ENCODE peak calls at places on chromosomes 3 and 15, in six cellular contexts. N is heart left ventricle; D is transverse colon; Q is neural progenitor cell; J is effector memory CD4-positive, alpha-beta T cell; M is tibial artery. C is an unnamed sample.

GRCh38 chr15:66008920-66009572 is 139.8 kb downstream of the RAB11A start:
- DNase-seq in N (no peak), D (peak; percentile 80), Q (no peak), J (no peak), M (no peak), C (no peak)

GRCh38 chr15:82113116-82113715 is 67.4 kb upstream of the MEX3B start:
- DNase-seq in N (no peak), D (no peak), Q (no peak), J (no peak), M (no peak), C (no peak)

GRCh38 chr3:141858312-141858711 is 18.1 kb upstream of the ATP1B3 start:
- DNase-seq in N (no peak), D (no peak), Q (no peak), J (no peak), M (no peak), C (no peak)

GRCh38 chr15:51255533-51255932 is 82.9 kb downstream of the CYP19A1 start:
- DNase-seq in N (no peak), D (no peak), Q (no peak), J (no peak), M (no peak), C (no peak)

GRCh38 chr3:58322793-58323192 is 9.9 kb upstream of the PXK start:
- DNase-seq in N (no peak), D (no peak), Q (no peak), J (no peak), M (no peak), C (no peak)

GRCh38 chr15:92043283-92043682 is 189.8 kb downstream of the SLCO3A1 start:
- DNase-seq in N (no peak), D (no peak), Q (no peak), J (no peak), M (no peak), C (no peak)

GRCh38 chr15:61655881-61656280 is 404.4 kb downstream of the VPS13C start:
- DNase-seq in N (no peak), D (no peak), Q (no peak), J (no peak), M (peak; percentile 44), C (no peak)

GRCh38 chr3:71930056-71930991 is 145.4 kb upstream of the PROK2 start:
- DNase-seq in N (no peak), D (no peak), Q (peak; percentile 69), J (no peak), M (no peak), C (no peak)

GRCh38 chr15:39438260-39438659 is 142.6 kb upstream of the THBS1 start:
- DNase-seq in N (peak; percentile 62), D (no peak), Q (no peak), J (no peak), M (peak; percentile 56), C (peak; percentile 61)

GRCh38 chr3:86982883-86983282 is 8.1 kb downstream of the VGLL3 start:
- DNase-seq in N (no peak), D (no peak), Q (no peak), J (no peak), M (no peak), C (no peak)

GRCh38 chr15:52143862-52144261 is 31.3 kb upstream of the BCL2L10 start:
- DNase-seq in N (no peak), D (no peak), Q (no peak), J (no peak), M (no peak), C (no peak)

GRCh38 chr15:20367093-20367492 is 174.5 kb downstream of the GOLGA6L6 start:
- DNase-seq in N (no peak), D (no peak), Q (no peak), J (no peak), M (no peak), C (no peak)

GRCh38 chr3:10366681-10367101 is 45.8 kb upstream of the SEC13 start:
- DNase-seq in N (no peak), D (no peak), Q (peak; percentile 36), J (no peak), M (no peak), C (peak; percentile 40)

GRCh38 chr15:79283252-79284048 is 928 bp downstream of the ANKRD34C start:
- DNase-seq in N (peak; percentile 28), D (no peak), Q (peak; percentile 92), J (no peak), M (no peak), C (peak; percentile 24)

GRCh38 chr3:126540342-126540849 is 16.4 kb downstream of the CHST13 start:
- DNase-seq in N (no peak), D (peak; percentile 20), Q (no peak), J (no peak), M (peak; percentile 26), C (peak; percentile 47)

GRCh38 chr3:86109434-86109833 is 881.5 kb downstream of the VGLL3 start:
- DNase-seq in N (no peak), D (no peak), Q (no peak), J (no peak), M (no peak), C (no peak)

GRCh38 chr3:74067296-74067695 is 442.6 kb upstream of the PDZRN3 start:
- DNase-seq in N (no peak), D (no peak), Q (peak; percentile 11), J (no peak), M (no peak), C (no peak)

GRCh38 chr3:177665122-177665808 is 468.0 kb upstream of the TBL1XR1 start:
- DNase-seq in N (no peak), D (no peak), Q (no peak), J (no peak), M (no peak), C (no peak)

GRCh38 chr3:153166206-153166605 is 4.2 kb downstream of the RAP2B start:
- DNase-seq in N (no peak), D (no peak), Q (no peak), J (no peak), M (no peak), C (no peak)

GRCh38 chr3:117734431-117734830 is 1024.9 kb downstream of the TUSC7 start:
- DNase-seq in N (no peak), D (no peak), Q (no peak), J (no peak), M (no peak), C (no peak)

GRCh38 chr3:172159962-172160538 is 120.7 kb downstream of the FNDC3B start:
- DNase-seq in N (peak; percentile 70), D (no peak), Q (peak; percentile 55), J (no peak), M (peak; percentile 76), C (no peak)

GRCh38 chr3:122689587-122689986 is 8.9 kb downstream of the PARP14 start:
- DNase-seq in N (no peak), D (no peak), Q (no peak), J (no peak), M (no peak), C (no peak)

DNA sequence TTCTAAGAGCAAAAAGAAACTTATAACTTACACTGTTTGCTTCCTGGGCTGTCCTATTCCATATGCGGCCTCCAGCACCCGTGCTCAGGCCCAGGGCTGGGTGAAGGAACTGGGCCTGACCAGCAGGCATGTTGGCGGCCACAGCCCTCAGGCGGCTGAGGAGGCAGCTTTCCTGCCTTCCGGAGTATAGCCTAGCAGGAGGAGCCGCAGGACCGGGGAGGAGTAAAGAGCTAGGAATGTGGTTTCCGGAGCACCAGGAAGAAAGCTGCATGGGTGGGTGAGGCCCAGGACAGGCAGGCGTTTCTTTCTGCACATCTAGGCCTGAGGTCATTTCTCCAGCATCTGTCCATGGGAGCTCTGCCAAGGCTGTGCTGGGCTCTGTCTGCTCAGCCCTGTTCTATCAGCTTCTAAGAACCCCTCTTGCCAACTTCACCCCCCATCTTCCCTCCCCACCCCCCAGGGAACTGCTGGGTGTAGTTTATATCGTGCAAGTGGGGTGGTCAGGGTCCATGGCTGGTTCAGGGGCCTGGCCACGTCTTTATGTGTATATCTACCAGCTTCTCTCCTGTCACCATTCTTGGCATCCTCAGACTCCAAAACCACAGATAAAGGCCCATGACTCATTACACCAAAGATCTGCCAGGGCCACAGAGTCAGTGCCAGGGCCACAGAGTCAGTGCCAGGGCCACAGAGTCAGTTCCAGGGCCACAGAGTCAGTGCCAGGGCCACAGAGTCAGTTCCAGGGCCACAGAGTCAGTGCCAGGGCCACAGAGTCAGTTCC is 7.8 kb upstream of the KIF7 start:
- DNase-seq in N (peak; percentile 65), D (peak; percentile 87), Q (no peak), J (no peak), M (peak; percentile 67), C (peak; percentile 73)
- H3K4me3 ChIP-seq in N (peak overlapping the region; percentile 21), D (no peak overlapping the region), Q (no peak overlapping the region), J (no peak overlapping the region), M (no peak overlapping the region), C (no peak overlapping the region)

DNA sequence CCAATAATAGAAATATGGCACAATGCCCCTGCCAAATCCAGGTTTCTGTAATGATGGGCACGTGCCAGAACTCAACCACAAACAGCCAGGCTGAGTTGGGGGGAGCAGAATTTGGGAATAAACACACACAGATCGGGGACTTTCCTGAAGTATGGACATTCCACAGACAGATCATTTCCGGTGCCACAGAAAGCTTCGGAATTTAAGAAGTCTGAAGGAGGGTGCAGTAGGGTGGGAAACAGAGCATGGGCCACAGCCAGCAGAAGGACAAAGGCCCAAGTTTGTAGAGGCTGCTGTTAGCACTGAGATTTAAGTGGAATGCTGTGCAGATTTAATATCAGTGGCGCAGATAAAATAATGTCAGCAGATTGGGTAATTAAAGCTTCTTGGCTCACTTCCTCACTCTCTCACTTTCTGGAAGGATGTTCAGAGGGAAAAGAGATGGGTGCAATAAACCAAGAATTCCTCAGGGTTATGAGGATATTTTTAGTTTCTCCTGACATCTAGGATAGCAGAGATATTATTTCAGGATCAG is 67.4 kb downstream of the MYLK start:
- DNase-seq in N (no peak), D (no peak), Q (no peak), J (no peak), M (no peak), C (no peak)
- H3K4me1 ChIP-seq in N (peaks cover 6% of the 10 kb centered on the region), D (peaks cover 12% of the 10 kb centered on the region), Q (peaks cover 19% of the 10 kb centered on the region), J (no peaks in the 10 kb centered on the region), M (peaks cover 44% of the 10 kb centered on the region), C (no peaks in the 10 kb centered on the region)

GRCh38 chr15:55741592-55742497 is 1.1 kb downstream of the PRTG start:
- DNase-seq in N (peak; percentile 23), D (no peak), Q (peak; percentile 70), J (no peak), M (no peak), C (peak; percentile 59)
- H3K4me3 ChIP-seq in N (peak overlapping the region; percentile 91), D (peak overlapping the region; percentile 76), Q (peak overlapping the region; percentile 93), J (peak overlapping the region; percentile 47), M (peak overlapping the region; percentile 67), C (peak overlapping the region; percentile 92)

GRCh38 chr3:50256978-50257890 is 11.7 kb upstream of the SEMA3B start:
- DNase-seq in N (no peak), D (peak; percentile 64), Q (peak; percentile 71), J (no peak), M (no peak), C (no peak)

GRCh38 chr3:50259432-50260026 is 9.4 kb upstream of the SEMA3B start:
- DNase-seq in N (no peak), D (no peak), Q (no peak), J (no peak), M (no peak), C (no peak)

GRCh38 chr3:50260027-50260941 is 8.7 kb upstream of the SEMA3B start:
- DNase-seq in N (peak; percentile 96), D (peak; percentile 95), Q (peak; percentile 99), J (peak; percentile 70), M (peak; percentile 91), C (peak; percentile 96)

GRCh38 chr3:50257990-50258389 is 11.0 kb upstream of the SEMA3B start:
- DNase-seq in N (no peak), D (no peak), Q (no peak), J (no peak), M (no peak), C (no peak)

DNA sequence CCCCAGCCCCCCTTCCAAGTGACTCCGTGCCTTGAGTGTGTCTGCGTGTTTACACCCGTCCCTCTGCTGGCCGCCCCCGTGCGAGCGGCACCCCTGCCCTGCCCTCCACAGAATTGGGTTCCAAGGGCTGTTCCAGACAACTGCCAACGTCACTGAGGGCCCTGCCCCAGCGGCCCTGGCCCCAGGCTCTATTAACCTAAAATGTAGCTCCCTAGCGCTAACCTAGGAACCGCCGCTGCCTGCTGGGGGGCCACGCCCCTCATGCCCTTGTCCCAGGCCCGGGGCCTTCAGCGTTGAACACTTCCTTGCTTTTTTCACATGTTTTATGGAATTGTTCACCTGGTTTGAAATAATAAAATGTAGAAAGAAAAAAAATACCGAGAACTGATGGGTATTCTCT is 10.0 kb upstream of the SEMA3B start:
- DNase-seq in N (no peak), D (no peak), Q (no peak), J (no peak), M (no peak), C (no peak)
- H3K4me1 ChIP-seq in N (peaks cover 29% of the 10 kb centered on the region), D (peaks cover 36% of the 10 kb centered on the region), Q (peaks cover 22% of the 10 kb centered on the region), J (peaks cover 7% of the 10 kb centered on the region), M (peaks cover 48% of the 10 kb centered on the region), C (peaks cover 25% of the 10 kb centered on the region)

C was measured in psoas muscle.